ENCODE peak calls at places on chromosomes 2 and 18, in ten cellular contexts. One of them, this sample, is unnamed.
A peak's percentile ranks its signal among the peaks of the same experiment; 100 is the strongest.

GRCh38 chr18:28044036-28044435 is 132.9 kb downstream of the CDH2 start:
- DNase-seq in GM23248: no peak
- DNase-seq in sciatic nerve: no peak
- DNase-seq in stimulated activated naive CD8-positive, alpha-beta T cell treated with anti-CD3 and anti-CD28 coated beads, Interleukin-15, Interleukin-2, amounts not matched to agents 100 U/mL and 50 U/mL, for 24 hours: no peak
- DNase-seq in T follicular helper cell: no peak
- DNase-seq in mucosa of descending colon: no peak
- DNase-seq in RKO: no peak
- DNase-seq in GM10248: no peak
- DNase-seq in posterior cingulate gyrus: no peak
- DNase-seq in caudate nucleus: no peak
- DNase-seq in this sample: no peak

GRCh38 chr2:84838434-84839145 is 42.3 kb downstream of the TRABD2A start:
- DNase-seq in T follicular helper cell: no peak
- DNase-seq in RKO: no peak
- DNase-seq in sciatic nerve: no peak
- DNase-seq in posterior cingulate gyrus: no peak
- DNase-seq in GM10248: no peak
- DNase-seq in GM23248: peak; percentile 66
- DNase-seq in mucosa of descending colon: no peak
- DNase-seq in caudate nucleus: no peak
- DNase-seq in stimulated activated naive CD8-positive, alpha-beta T cell treated with anti-CD3 and anti-CD28 coated beads, Interleukin-15, Interleukin-2, amounts not matched to agents 100 U/mL and 50 U/mL, for 24 hours: no peak
- DNase-seq in this sample: no peak

GRCh38 chr2:16010951-16011620 is 70.7 kb downstream of the MYCN start:
- DNase-seq in mucosa of descending colon: no peak
- DNase-seq in stimulated activated naive CD8-positive, alpha-beta T cell treated with anti-CD3 and anti-CD28 coated beads, Interleukin-15, Interleukin-2, amounts not matched to agents 100 U/mL and 50 U/mL, for 24 hours: no peak
- DNase-seq in caudate nucleus: no peak
- DNase-seq in GM23248: no peak
- DNase-seq in T follicular helper cell: no peak
- DNase-seq in GM10248: no peak
- DNase-seq in posterior cingulate gyrus: no peak
- DNase-seq in RKO: no peak
- DNase-seq in sciatic nerve: no peak
- DNase-seq in this sample: no peak

GRCh38 chr2:200259577-200259957 is 46.9 kb upstream of the SPATS2L start:
- DNase-seq in T follicular helper cell: no peak
- DNase-seq in mucosa of descending colon: no peak
- DNase-seq in posterior cingulate gyrus: no peak
- DNase-seq in RKO: no peak
- DNase-seq in caudate nucleus: no peak
- DNase-seq in GM23248: no peak
- DNase-seq in sciatic nerve: no peak
- DNase-seq in GM10248: no peak
- DNase-seq in stimulated activated naive CD8-positive, alpha-beta T cell treated with anti-CD3 and anti-CD28 coated beads, Interleukin-15, Interleukin-2, amounts not matched to agents 100 U/mL and 50 U/mL, for 24 hours: no peak
- DNase-seq in this sample: no peak

GRCh38 chr2:5706717-5707455 is 14.7 kb downstream of the SOX11 start:
- DNase-seq in T follicular helper cell: no peak
- DNase-seq in GM23248: no peak
- DNase-seq in caudate nucleus: no peak
- DNase-seq in sciatic nerve: no peak
- DNase-seq in mucosa of descending colon: no peak
- DNase-seq in RKO: no peak
- DNase-seq in stimulated activated naive CD8-positive, alpha-beta T cell treated with anti-CD3 and anti-CD28 coated beads, Interleukin-15, Interleukin-2, amounts not matched to agents 100 U/mL and 50 U/mL, for 24 hours: no peak
- DNase-seq in posterior cingulate gyrus: no peak
- DNase-seq in GM10248: no peak
- DNase-seq in this sample: no peak

GRCh38 chr2:44778671-44779476 is 162.6 kb upstream of the SIX3 start:
- DNase-seq in sciatic nerve: no peak
- DNase-seq in stimulated activated naive CD8-positive, alpha-beta T cell treated with anti-CD3 and anti-CD28 coated beads, Interleukin-15, Interleukin-2, amounts not matched to agents 100 U/mL and 50 U/mL, for 24 hours: no peak
- DNase-seq in GM23248: no peak
- DNase-seq in posterior cingulate gyrus: no peak
- DNase-seq in caudate nucleus: no peak
- DNase-seq in T follicular helper cell: no peak
- DNase-seq in mucosa of descending colon: no peak
- DNase-seq in RKO: no peak
- DNase-seq in GM10248: peak; percentile 92
- DNase-seq in this sample: no peak

GRCh38 chr2:130790808-130791616 is 35.7 kb downstream of the AMER3 start:
- DNase-seq in posterior cingulate gyrus: no peak
- DNase-seq in sciatic nerve: no peak
- DNase-seq in RKO: no peak
- DNase-seq in caudate nucleus: peak; percentile 38
- DNase-seq in stimulated activated naive CD8-positive, alpha-beta T cell treated with anti-CD3 and anti-CD28 coated beads, Interleukin-15, Interleukin-2, amounts not matched to agents 100 U/mL and 50 U/mL, for 24 hours: no peak
- DNase-seq in GM10248: no peak
- DNase-seq in GM23248: no peak
- DNase-seq in T follicular helper cell: no peak
- DNase-seq in mucosa of descending colon: no peak
- DNase-seq in this sample: no peak

GRCh38 chr2:118012778-118013177 is 1.1 kb downstream of the CCDC93 start:
- DNase-seq in posterior cingulate gyrus: no peak
- DNase-seq in mucosa of descending colon: no peak
- DNase-seq in GM10248: no peak
- DNase-seq in caudate nucleus: no peak
- DNase-seq in sciatic nerve: no peak
- DNase-seq in RKO: peak; percentile 18
- DNase-seq in T follicular helper cell: no peak
- DNase-seq in GM23248: no peak
- DNase-seq in stimulated activated naive CD8-positive, alpha-beta T cell treated with anti-CD3 and anti-CD28 coated beads, Interleukin-15, Interleukin-2, amounts not matched to agents 100 U/mL and 50 U/mL, for 24 hours: no peak
- DNase-seq in this sample: no peak

GRCh38 chr18:62730926-62731325 is 15.6 kb downstream of the PHLPP1 start:
- DNase-seq in posterior cingulate gyrus: no peak
- DNase-seq in T follicular helper cell: no peak
- DNase-seq in sciatic nerve: no peak
- DNase-seq in stimulated activated naive CD8-positive, alpha-beta T cell treated with anti-CD3 and anti-CD28 coated beads, Interleukin-15, Interleukin-2, amounts not matched to agents 100 U/mL and 50 U/mL, for 24 hours: no peak
- DNase-seq in caudate nucleus: no peak
- DNase-seq in GM10248: no peak
- DNase-seq in GM23248: peak; percentile 41
- DNase-seq in mucosa of descending colon: no peak
- DNase-seq in RKO: no peak
- DNase-seq in this sample: no peak

GRCh38 chr2:104056451-104056850 is 797.5 kb upstream of the POU3F3 start:
- DNase-seq in sciatic nerve: no peak
- DNase-seq in GM23248: no peak
- DNase-seq in stimulated activated naive CD8-positive, alpha-beta T cell treated with anti-CD3 and anti-CD28 coated beads, Interleukin-15, Interleukin-2, amounts not matched to agents 100 U/mL and 50 U/mL, for 24 hours: no peak
- DNase-seq in mucosa of descending colon: no peak
- DNase-seq in caudate nucleus: no peak
- DNase-seq in T follicular helper cell: no peak
- DNase-seq in GM10248: no peak
- DNase-seq in posterior cingulate gyrus: no peak
- DNase-seq in RKO: no peak
- DNase-seq in this sample: no peak

GRCh38 chr2:144489315-144489920 is 30.5 kb downstream of the ZEB2 start:
- DNase-seq in sciatic nerve: no peak
- DNase-seq in T follicular helper cell: no peak
- DNase-seq in RKO: no peak
- DNase-seq in posterior cingulate gyrus: no peak
- DNase-seq in stimulated activated naive CD8-positive, alpha-beta T cell treated with anti-CD3 and anti-CD28 coated beads, Interleukin-15, Interleukin-2, amounts not matched to agents 100 U/mL and 50 U/mL, for 24 hours: no peak
- DNase-seq in caudate nucleus: no peak
- DNase-seq in GM23248: no peak
- DNase-seq in mucosa of descending colon: no peak
- DNase-seq in GM10248: no peak
- DNase-seq in this sample: no peak

GRCh38 chr2:128280901-128281321 is 37.8 kb downstream of the HS6ST1 start:
- DNase-seq in caudate nucleus: no peak
- DNase-seq in T follicular helper cell: no peak
- DNase-seq in RKO: no peak
- DNase-seq in GM23248: no peak
- DNase-seq in posterior cingulate gyrus: no peak
- DNase-seq in stimulated activated naive CD8-positive, alpha-beta T cell treated with anti-CD3 and anti-CD28 coated beads, Interleukin-15, Interleukin-2, amounts not matched to agents 100 U/mL and 50 U/mL, for 24 hours: no peak
- DNase-seq in mucosa of descending colon: peak; percentile 37
- DNase-seq in GM10248: no peak
- DNase-seq in sciatic nerve: no peak
- DNase-seq in this sample: no peak

GRCh38 chr2:206728277-206729199 is 10.3 kb upstream of the DYTN start:
- DNase-seq in sciatic nerve: no peak
- DNase-seq in stimulated activated naive CD8-positive, alpha-beta T cell treated with anti-CD3 and anti-CD28 coated beads, Interleukin-15, Interleukin-2, amounts not matched to agents 100 U/mL and 50 U/mL, for 24 hours: no peak
- DNase-seq in GM10248: no peak
- DNase-seq in mucosa of descending colon: no peak
- DNase-seq in T follicular helper cell: no peak
- DNase-seq in RKO: peak; percentile 51
- DNase-seq in GM23248: peak; percentile 56
- DNase-seq in posterior cingulate gyrus: peak; percentile 25
- DNase-seq in caudate nucleus: peak; percentile 1
- DNase-seq in this sample: no peak

GRCh38 chr2:160228141-160228963 is 28.3 kb upstream of the ITGB6 start:
- DNase-seq in sciatic nerve: no peak
- DNase-seq in posterior cingulate gyrus: no peak
- DNase-seq in GM23248: peak; percentile 91
- DNase-seq in caudate nucleus: no peak
- DNase-seq in RKO: peak; percentile 55
- DNase-seq in mucosa of descending colon: no peak
- DNase-seq in stimulated activated naive CD8-positive, alpha-beta T cell treated with anti-CD3 and anti-CD28 coated beads, Interleukin-15, Interleukin-2, amounts not matched to agents 100 U/mL and 50 U/mL, for 24 hours: no peak
- DNase-seq in T follicular helper cell: no peak
- DNase-seq in GM10248: no peak
- DNase-seq in this sample: no peak

GRCh38 chr2:238848566-238848940 is 668 bp downstream of the TWIST2 start:
- DNase-seq in caudate nucleus: no peak
- DNase-seq in sciatic nerve: no peak
- DNase-seq in GM10248: no peak
- DNase-seq in posterior cingulate gyrus: no peak
- DNase-seq in stimulated activated naive CD8-positive, alpha-beta T cell treated with anti-CD3 and anti-CD28 coated beads, Interleukin-15, Interleukin-2, amounts not matched to agents 100 U/mL and 50 U/mL, for 24 hours: no peak
- DNase-seq in mucosa of descending colon: no peak
- DNase-seq in GM23248: no peak
- DNase-seq in RKO: no peak
- DNase-seq in T follicular helper cell: no peak
- DNase-seq in this sample: no peak

GRCh38 chr2:63692002-63692606 is 103.3 kb downstream of the MDH1 start:
- DNase-seq in posterior cingulate gyrus: no peak
- DNase-seq in T follicular helper cell: no peak
- DNase-seq in sciatic nerve: no peak
- DNase-seq in mucosa of descending colon: no peak
- DNase-seq in RKO: peak; percentile 69
- DNase-seq in caudate nucleus: no peak
- DNase-seq in stimulated activated naive CD8-positive, alpha-beta T cell treated with anti-CD3 and anti-CD28 coated beads, Interleukin-15, Interleukin-2, amounts not matched to agents 100 U/mL and 50 U/mL, for 24 hours: no peak
- DNase-seq in GM23248: peak; percentile 67
- DNase-seq in GM10248: peak; percentile 41
- DNase-seq in this sample: no peak

GRCh38 chr2:190478572-190478971 is 56.0 kb downstream of the NEMP2 start:
- DNase-seq in stimulated activated naive CD8-positive, alpha-beta T cell treated with anti-CD3 and anti-CD28 coated beads, Interleukin-15, Interleukin-2, amounts not matched to agents 100 U/mL and 50 U/mL, for 24 hours: no peak
- DNase-seq in RKO: no peak
- DNase-seq in GM10248: no peak
- DNase-seq in posterior cingulate gyrus: no peak
- DNase-seq in sciatic nerve: no peak
- DNase-seq in GM23248: no peak
- DNase-seq in T follicular helper cell: no peak
- DNase-seq in mucosa of descending colon: no peak
- DNase-seq in caudate nucleus: no peak
- DNase-seq in this sample: no peak

GRCh38 chr2:235766206-235766794 is 272.5 kb downstream of the AGAP1 start:
- DNase-seq in stimulated activated naive CD8-positive, alpha-beta T cell treated with anti-CD3 and anti-CD28 coated beads, Interleukin-15, Interleukin-2, amounts not matched to agents 100 U/mL and 50 U/mL, for 24 hours: peak; percentile 55
- DNase-seq in sciatic nerve: peak; percentile 75
- DNase-seq in RKO: peak; percentile 72
- DNase-seq in T follicular helper cell: peak; percentile 7
- DNase-seq in GM23248: peak; percentile 89
- DNase-seq in posterior cingulate gyrus: peak; percentile 47
- DNase-seq in mucosa of descending colon: no peak
- DNase-seq in caudate nucleus: peak; percentile 40
- DNase-seq in GM10248: peak; percentile 67
- DNase-seq in this sample: no peak

GRCh38 chr2:30978044-30978443 is 160.2 kb downstream of the GALNT14 start:
- DNase-seq in RKO: no peak
- DNase-seq in T follicular helper cell: no peak
- DNase-seq in posterior cingulate gyrus: no peak
- DNase-seq in mucosa of descending colon: no peak
- DNase-seq in sciatic nerve: no peak
- DNase-seq in GM10248: no peak
- DNase-seq in caudate nucleus: no peak
- DNase-seq in GM23248: no peak
- DNase-seq in stimulated activated naive CD8-positive, alpha-beta T cell treated with anti-CD3 and anti-CD28 coated beads, Interleukin-15, Interleukin-2, amounts not matched to agents 100 U/mL and 50 U/mL, for 24 hours: no peak
- DNase-seq in this sample: no peak

GRCh38 chr2:105969552-105969951 is 224.5 kb downstream of the UXS1 start:
- DNase-seq in GM23248: no peak
- DNase-seq in RKO: no peak
- DNase-seq in sciatic nerve: no peak
- DNase-seq in T follicular helper cell: no peak
- DNase-seq in mucosa of descending colon: no peak
- DNase-seq in posterior cingulate gyrus: no peak
- DNase-seq in stimulated activated naive CD8-positive, alpha-beta T cell treated with anti-CD3 and anti-CD28 coated beads, Interleukin-15, Interleukin-2, amounts not matched to agents 100 U/mL and 50 U/mL, for 24 hours: peak; percentile 30
- DNase-seq in GM10248: no peak
- DNase-seq in caudate nucleus: no peak
- DNase-seq in this sample: no peak

GRCh38 chr2:20186078-20186854 is 38.7 kb downstream of the SDC1 start:
- DNase-seq in mucosa of descending colon: peak; percentile 72
- DNase-seq in T follicular helper cell: no peak
- DNase-seq in caudate nucleus: no peak
- DNase-seq in GM23248: peak; percentile 32
- DNase-seq in sciatic nerve: no peak
- DNase-seq in RKO: peak; percentile 57
- DNase-seq in stimulated activated naive CD8-positive, alpha-beta T cell treated with anti-CD3 and anti-CD28 coated beads, Interleukin-15, Interleukin-2, amounts not matched to agents 100 U/mL and 50 U/mL, for 24 hours: no peak
- DNase-seq in posterior cingulate gyrus: no peak
- DNase-seq in GM10248: peak; percentile 51
- DNase-seq in this sample: no peak

GRCh38 chr18:51123936-51124486 is 73.5 kb downstream of the MEX3C start:
- DNase-seq in sciatic nerve: no peak
- DNase-seq in stimulated activated naive CD8-positive, alpha-beta T cell treated with anti-CD3 and anti-CD28 coated beads, Interleukin-15, Interleukin-2, amounts not matched to agents 100 U/mL and 50 U/mL, for 24 hours: no peak
- DNase-seq in GM10248: no peak
- DNase-seq in GM23248: no peak
- DNase-seq in T follicular helper cell: no peak
- DNase-seq in posterior cingulate gyrus: no peak
- DNase-seq in caudate nucleus: no peak
- DNase-seq in mucosa of descending colon: no peak
- DNase-seq in RKO: no peak
- DNase-seq in this sample: no peak

GRCh38 chr2:106649306-106649705 is 162.1 kb downstream of the CD8B2 start:
- DNase-seq in mucosa of descending colon: no peak
- DNase-seq in GM10248: no peak
- DNase-seq in T follicular helper cell: no peak
- DNase-seq in caudate nucleus: no peak
- DNase-seq in stimulated activated naive CD8-positive, alpha-beta T cell treated with anti-CD3 and anti-CD28 coated beads, Interleukin-15, Interleukin-2, amounts not matched to agents 100 U/mL and 50 U/mL, for 24 hours: no peak
- DNase-seq in GM23248: peak; percentile 23
- DNase-seq in posterior cingulate gyrus: no peak
- DNase-seq in RKO: no peak
- DNase-seq in sciatic nerve: no peak
- DNase-seq in this sample: no peak

GRCh38 chr2:240395896-240396622 is 39.4 kb upstream of the GPC1 start:
- DNase-seq in stimulated activated naive CD8-positive, alpha-beta T cell treated with anti-CD3 and anti-CD28 coated beads, Interleukin-15, Interleukin-2, amounts not matched to agents 100 U/mL and 50 U/mL, for 24 hours: no peak
- DNase-seq in RKO: no peak
- DNase-seq in T follicular helper cell: no peak
- DNase-seq in mucosa of descending colon: peak; percentile 7
- DNase-seq in sciatic nerve: no peak
- DNase-seq in GM23248: no peak
- DNase-seq in caudate nucleus: no peak
- DNase-seq in posterior cingulate gyrus: no peak
- DNase-seq in GM10248: no peak
- DNase-seq in this sample: no peak

This sample was measured in T-helper 17 cell.